ENCODE peak calls at places on chromosomes 2 and 18, in four cellular contexts. I is stimulated activated naive CD8-positive, alpha-beta T cell treated with anti-CD3 and anti-CD28 coated beads, Interleukin-15, Interleukin-2, amounts not matched to agents 100 U/mL and 50 U/mL, for 24 hours; J is stimulated activated CD8-positive, alpha-beta memory T cell treated with anti-CD3 and anti-CD28 coated beads, Interleukin-15, amount 100 ng/mL, for 24 hours; K is stimulated activated CD4-positive, alpha-beta T cell treated with anti-CD3 and anti-CD28 coated beads, Interleukin-1b, Interleukin-23, amount 100 ng/mL, for 24 hours. T is an unnamed sample.

GRCh38 chr2:216243026-216243425 is 129.3 kb downstream of the MARCHF4 start:
- DNase-seq in J (no peak), I (no peak), K (no peak), T (peak; percentile 55)

GRCh38 chr2:71896385-71897144 is 251.1 kb downstream of the CYP26B1 start:
- DNase-seq in J (no peak), K (no peak), I (no peak), T (peak; percentile 78)

GRCh38 chr2:219570194-219570923 is 980 bp downstream of the OBSL1 start:
- DNase-seq in K (no peak), J (no peak), I (peak; percentile 16), T (no peak)

GRCh38 chr18:77102246-77103040 is 30.1 kb downstream of the MBP start:
- DNase-seq in K (no peak), J (no peak), I (peak; percentile 4), T (no peak)

GRCh38 chr2:203783496-203784203 is 77.2 kb downstream of the CD28 start:
- DNase-seq in I (no peak), J (no peak), K (no peak), T (no peak)

GRCh38 chr18:64678048-64678447 is 529.2 kb upstream of the LINC00305 start:
- DNase-seq in J (no peak), K (no peak), I (no peak), T (no peak)

GRCh38 chr18:44520981-44521672 is 159.6 kb upstream of the SETBP1 start:
- DNase-seq in J (no peak), K (no peak), I (no peak), T (no peak)

GRCh38 chr2:8543065-8543411 is 138.8 kb upstream of the ID2 start:
- DNase-seq in K (no peak), I (peak; percentile 71), J (no peak), T (no peak)

T was measured in esophagus muscularis mucosa.